ENCODE peak calls at places on chromosomes 4 and X, in eight cellular contexts. One of them, this sample, is unnamed.

GRCh38 chrX:116272328-116272727 is 101.8 kb downstream of the AGTR2 start:
- DNase-seq in stomach: no peak
- DNase-seq in NB4: no peak
- DNase-seq in sigmoid colon: no peak
- DNase-seq in fibroblast of pulmonary artery: peak
- DNase-seq in uterus: no peak
- DNase-seq in ascending aorta: no peak
- DNase-seq in mesothelial cell of epicardium: no peak
- DNase-seq in this sample: no peak

GRCh38 chrX:28549839-28550238 is 37.4 kb upstream of the IL1RAPL1 start:
- DNase-seq in stomach: no peak
- DNase-seq in NB4: no peak
- DNase-seq in sigmoid colon: no peak
- DNase-seq in fibroblast of pulmonary artery: no peak
- DNase-seq in uterus: no peak
- DNase-seq in ascending aorta: no peak
- DNase-seq in mesothelial cell of epicardium: no peak
- DNase-seq in this sample: no peak

GRCh38 chr4:98816816-98817215 is 112.1 kb downstream of the EIF4E start:
- DNase-seq in stomach: no peak
- DNase-seq in NB4: no peak
- DNase-seq in sigmoid colon: no peak
- DNase-seq in fibroblast of pulmonary artery: no peak
- DNase-seq in uterus: no peak
- DNase-seq in ascending aorta: no peak
- DNase-seq in mesothelial cell of epicardium: no peak
- DNase-seq in this sample: no peak

GRCh38 chr4:170938588-170938987 is 848.8 kb upstream of the AADAT start:
- DNase-seq in stomach: no peak
- DNase-seq in NB4: no peak
- DNase-seq in sigmoid colon: no peak
- DNase-seq in fibroblast of pulmonary artery: no peak
- DNase-seq in uterus: no peak
- DNase-seq in ascending aorta: no peak
- DNase-seq in mesothelial cell of epicardium: no peak
- DNase-seq in this sample: no peak

GRCh38 chr4:95220205-95221175 is 328.3 kb downstream of the UNC5C start:
- DNase-seq in stomach: no peak
- DNase-seq in NB4: no peak
- DNase-seq in sigmoid colon: no peak
- DNase-seq in fibroblast of pulmonary artery: no peak
- DNase-seq in uterus: no peak
- DNase-seq in ascending aorta: no peak
- DNase-seq in mesothelial cell of epicardium: no peak
- DNase-seq in this sample: no peak

GRCh38 chr4:42492977-42493376 is 95.7 kb downstream of the SHISA3 start:
- DNase-seq in stomach: no peak
- DNase-seq in NB4: no peak
- DNase-seq in sigmoid colon: no peak
- DNase-seq in fibroblast of pulmonary artery: no peak
- DNase-seq in uterus: no peak
- DNase-seq in ascending aorta: no peak
- DNase-seq in mesothelial cell of epicardium: no peak
- DNase-seq in this sample: no peak

GRCh38 chrX:103276581-103277002 is at the start of gene TCEAL5:
- DNase-seq in stomach: no peak
- DNase-seq in NB4: no peak
- DNase-seq in sigmoid colon: no peak
- DNase-seq in fibroblast of pulmonary artery: no peak
- DNase-seq in uterus: peak
- DNase-seq in ascending aorta: no peak
- DNase-seq in mesothelial cell of epicardium: no peak
- DNase-seq in this sample: no peak

GRCh38 chr4:71287305-71287704 is 51.5 kb upstream of the SLC4A4 start:
- DNase-seq in stomach: no peak
- DNase-seq in NB4: no peak
- DNase-seq in sigmoid colon: no peak
- DNase-seq in fibroblast of pulmonary artery: no peak
- DNase-seq in uterus: no peak
- DNase-seq in ascending aorta: no peak
- DNase-seq in mesothelial cell of epicardium: no peak
- DNase-seq in this sample: no peak

GRCh38 chr4:54585321-54586000 is 72.3 kb upstream of the KIT start:
- DNase-seq in stomach: no peak
- DNase-seq in NB4: no peak
- DNase-seq in sigmoid colon: no peak
- DNase-seq in fibroblast of pulmonary artery: peak
- DNase-seq in uterus: no peak
- DNase-seq in ascending aorta: no peak
- DNase-seq in mesothelial cell of epicardium: no peak
- DNase-seq in this sample: no peak

GRCh38 chr4:146121757-146122156 is 53.8 kb upstream of the LSM6 start:
- DNase-seq in stomach: no peak
- DNase-seq in NB4: no peak
- DNase-seq in sigmoid colon: no peak
- DNase-seq in fibroblast of pulmonary artery: peak
- DNase-seq in uterus: no peak
- DNase-seq in ascending aorta: no peak
- DNase-seq in mesothelial cell of epicardium: no peak
- DNase-seq in this sample: no peak

GRCh38 chrX:15946783-15947550 is 92.4 kb upstream of the AP1S2 start:
- DNase-seq in stomach: no peak
- DNase-seq in NB4: peak
- DNase-seq in sigmoid colon: no peak
- DNase-seq in fibroblast of pulmonary artery: peak
- DNase-seq in uterus: no peak
- DNase-seq in ascending aorta: no peak
- DNase-seq in mesothelial cell of epicardium: no peak
- DNase-seq in this sample: no peak

GRCh38 chrX:39854772-39855747 is 242.7 kb downstream of the BCOR start:
- DNase-seq in stomach: no peak
- DNase-seq in NB4: peak
- DNase-seq in sigmoid colon: no peak
- DNase-seq in fibroblast of pulmonary artery: no peak
- DNase-seq in uterus: no peak
- DNase-seq in ascending aorta: no peak
- DNase-seq in mesothelial cell of epicardium: no peak
- DNase-seq in this sample: peak

GRCh38 chr4:51895158-51895557 is 52.2 kb downstream of the DCUN1D4 start:
- DNase-seq in stomach: no peak
- DNase-seq in NB4: no peak
- DNase-seq in sigmoid colon: no peak
- DNase-seq in fibroblast of pulmonary artery: no peak
- DNase-seq in uterus: no peak
- DNase-seq in ascending aorta: no peak
- DNase-seq in mesothelial cell of epicardium: no peak
- DNase-seq in this sample: no peak

GRCh38 chrX:133250184-133251080 is 32.3 kb upstream of the TFDP3 start:
- DNase-seq in stomach: no peak
- DNase-seq in NB4: no peak
- DNase-seq in sigmoid colon: peak
- DNase-seq in fibroblast of pulmonary artery: no peak
- DNase-seq in uterus: no peak
- DNase-seq in ascending aorta: no peak
- DNase-seq in mesothelial cell of epicardium: no peak
- DNase-seq in this sample: no peak

GRCh38 chrX:38664285-38664684 is 102.9 kb downstream of the TSPAN7 start:
- DNase-seq in stomach: no peak
- DNase-seq in NB4: peak
- DNase-seq in sigmoid colon: no peak
- DNase-seq in fibroblast of pulmonary artery: peak
- DNase-seq in uterus: no peak
- DNase-seq in ascending aorta: no peak
- DNase-seq in mesothelial cell of epicardium: no peak
- DNase-seq in this sample: no peak
- TF ChIP-seq CTCF in stomach: no peak
- TF ChIP-seq CTCF in NB4: peak
- TF ChIP-seq CTCF in sigmoid colon: no peak
- TF ChIP-seq CTCF in fibroblast of pulmonary artery: peak
- TF ChIP-seq CTCF in uterus: peak
- TF ChIP-seq CTCF in ascending aorta: peak
- TF ChIP-seq CTCF in mesothelial cell of epicardium: no peak
- TF ChIP-seq CTCF in this sample: peak

GRCh38 chr4:110955748-110956147 is 332.9 kb upstream of the PITX2 start:
- DNase-seq in stomach: no peak
- DNase-seq in NB4: no peak
- DNase-seq in sigmoid colon: no peak
- DNase-seq in fibroblast of pulmonary artery: no peak
- DNase-seq in uterus: no peak
- DNase-seq in ascending aorta: no peak
- DNase-seq in mesothelial cell of epicardium: no peak
- DNase-seq in this sample: no peak

GRCh38 chr4:110963621-110964020 is 340.7 kb upstream of the PITX2 start:
- DNase-seq in stomach: no peak
- DNase-seq in NB4: no peak
- DNase-seq in sigmoid colon: no peak
- DNase-seq in fibroblast of pulmonary artery: no peak
- DNase-seq in uterus: no peak
- DNase-seq in ascending aorta: no peak
- DNase-seq in mesothelial cell of epicardium: no peak
- DNase-seq in this sample: no peak

GRCh38 chr4:110962616-110963015 is 339.7 kb upstream of the PITX2 start:
- DNase-seq in stomach: no peak
- DNase-seq in NB4: no peak
- DNase-seq in sigmoid colon: no peak
- DNase-seq in fibroblast of pulmonary artery: no peak
- DNase-seq in uterus: no peak
- DNase-seq in ascending aorta: no peak
- DNase-seq in mesothelial cell of epicardium: no peak
- DNase-seq in this sample: no peak

GRCh38 chr4:110953898-110954297 is 331.0 kb upstream of the PITX2 start:
- DNase-seq in stomach: no peak
- DNase-seq in NB4: no peak
- DNase-seq in sigmoid colon: no peak
- DNase-seq in fibroblast of pulmonary artery: no peak
- DNase-seq in uterus: no peak
- DNase-seq in ascending aorta: no peak
- DNase-seq in mesothelial cell of epicardium: no peak
- DNase-seq in this sample: no peak

DNA sequence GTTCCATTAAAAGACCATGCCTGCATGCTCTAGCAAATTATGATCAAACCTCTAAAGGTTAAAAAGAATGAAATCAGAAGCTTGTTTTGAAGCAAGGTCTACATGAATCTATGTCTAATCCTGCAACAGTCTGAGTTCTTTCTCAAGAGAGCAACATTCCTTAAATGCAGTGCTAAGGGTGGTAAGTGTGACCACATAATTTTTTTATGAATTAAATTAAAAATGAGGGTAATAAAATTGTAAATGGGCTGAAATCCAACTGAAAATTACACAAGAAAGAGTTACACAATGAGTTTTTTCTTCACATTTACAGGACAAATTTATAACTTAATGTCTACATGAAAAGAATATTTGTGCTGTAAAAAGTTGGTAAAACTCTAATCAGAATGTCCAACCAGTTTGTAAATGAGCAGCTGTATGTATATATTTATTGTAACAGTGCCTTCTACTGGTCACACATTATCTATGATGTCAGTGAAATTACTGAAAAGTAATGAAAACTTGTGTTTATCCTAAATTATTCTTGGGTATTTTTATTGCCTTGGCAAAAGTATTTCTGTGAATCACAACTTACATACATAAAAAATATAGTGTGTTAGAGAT is 336.3 kb upstream of the PITX2 start:
- DNase-seq in stomach: no peak
- DNase-seq in NB4: peak
- DNase-seq in sigmoid colon: no peak
- DNase-seq in fibroblast of pulmonary artery: peak
- DNase-seq in uterus: no peak
- DNase-seq in ascending aorta: no peak
- DNase-seq in mesothelial cell of epicardium: no peak
- DNase-seq in this sample: no peak
- TF ChIP-seq CTCF in stomach: no peak
- TF ChIP-seq CTCF in NB4: no peak
- TF ChIP-seq CTCF in sigmoid colon: no peak
- TF ChIP-seq CTCF in fibroblast of pulmonary artery: peak
- TF ChIP-seq CTCF in uterus: no peak
- TF ChIP-seq CTCF in ascending aorta: no peak
- TF ChIP-seq CTCF in mesothelial cell of epicardium: peak
- TF ChIP-seq CTCF in this sample: no peak

DNA sequence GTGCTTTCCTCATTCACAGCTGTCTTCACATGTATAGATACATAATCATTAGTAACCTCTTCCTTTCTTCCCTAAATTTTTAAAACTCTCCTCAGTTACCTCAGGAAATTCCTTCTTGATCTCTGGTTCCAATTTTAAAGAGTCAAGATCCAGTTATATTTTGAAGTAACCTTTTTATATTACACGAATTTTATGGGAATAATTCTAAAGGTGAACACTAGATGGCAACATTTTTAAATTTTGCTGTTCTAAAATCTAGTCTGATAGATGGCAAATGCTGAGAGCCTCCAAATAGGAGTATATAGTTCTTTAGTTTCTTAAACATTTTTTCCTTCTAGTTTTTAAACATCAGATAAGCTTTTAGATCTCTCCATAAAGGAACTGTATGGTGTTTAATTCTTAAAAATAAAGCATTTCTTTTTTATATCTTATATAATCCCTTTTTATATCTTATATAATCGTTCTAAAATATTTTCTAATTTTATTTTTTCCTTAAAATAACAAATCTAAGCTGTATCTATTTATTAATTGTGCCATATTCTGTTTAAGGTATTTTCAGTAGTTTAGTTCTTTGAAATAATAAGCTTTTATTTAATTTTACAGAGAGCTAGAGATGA is 37.9 kb upstream of the PAPSS1 start:
- DNase-seq in stomach: no peak
- DNase-seq in NB4: peak
- DNase-seq in sigmoid colon: no peak
- DNase-seq in fibroblast of pulmonary artery: peak
- DNase-seq in uterus: no peak
- DNase-seq in ascending aorta: no peak
- DNase-seq in mesothelial cell of epicardium: no peak
- DNase-seq in this sample: no peak
- TF ChIP-seq CTCF in stomach: no peak
- TF ChIP-seq CTCF in NB4: no peak
- TF ChIP-seq CTCF in sigmoid colon: peak
- TF ChIP-seq CTCF in fibroblast of pulmonary artery: peak
- TF ChIP-seq CTCF in uterus: peak
- TF ChIP-seq CTCF in ascending aorta: peak
- TF ChIP-seq CTCF in mesothelial cell of epicardium: peak
- TF ChIP-seq CTCF in this sample: peak

DNA sequence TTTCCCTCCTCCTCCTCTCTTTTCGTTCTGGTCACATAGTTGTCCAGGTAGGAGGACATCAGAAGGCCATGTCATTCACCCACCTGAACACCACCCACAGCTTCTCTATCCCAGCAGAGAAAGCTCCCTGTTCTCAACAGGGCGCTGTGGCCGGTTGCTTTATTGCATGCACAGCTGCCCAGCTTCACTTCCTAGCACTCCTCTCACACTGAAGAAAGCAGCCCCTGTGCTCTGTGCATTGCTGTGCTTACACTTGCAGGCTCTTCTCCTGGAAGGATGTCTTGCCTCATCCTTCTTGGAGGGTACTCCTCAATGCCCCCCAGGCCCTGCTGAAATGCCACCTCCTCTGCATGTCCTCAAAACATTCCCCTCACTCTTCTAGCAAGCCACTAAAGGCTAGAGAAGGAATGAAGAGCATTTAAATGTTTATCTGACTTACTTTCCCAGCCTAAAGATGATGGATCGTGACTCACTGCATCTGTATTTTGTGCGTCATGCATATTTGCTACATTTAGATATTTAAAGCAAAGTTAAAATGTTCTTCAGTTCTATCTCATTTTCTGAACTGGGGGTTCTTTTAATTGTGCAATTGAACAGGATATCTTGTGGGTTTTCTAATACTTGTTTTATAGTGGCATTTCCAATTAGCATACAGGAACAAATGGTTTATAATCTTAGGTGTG is 186.4 kb upstream of the PUDP start:
- DNase-seq in stomach: no peak
- DNase-seq in NB4: no peak
- DNase-seq in sigmoid colon: no peak
- DNase-seq in fibroblast of pulmonary artery: peak
- DNase-seq in uterus: no peak
- DNase-seq in ascending aorta: no peak
- DNase-seq in mesothelial cell of epicardium: no peak
- DNase-seq in this sample: no peak
- TF ChIP-seq CTCF in stomach: no peak
- TF ChIP-seq CTCF in NB4: no peak
- TF ChIP-seq CTCF in sigmoid colon: no peak
- TF ChIP-seq CTCF in fibroblast of pulmonary artery: no peak
- TF ChIP-seq CTCF in uterus: no peak
- TF ChIP-seq CTCF in ascending aorta: no peak
- TF ChIP-seq CTCF in mesothelial cell of epicardium: no peak
- TF ChIP-seq CTCF in this sample: no peak